ENCODE peak calls at places on chromosomes 2 and 18, in five cellular contexts. One of them, this sample, is unnamed.

GRCh38 chr2:209577376-209578357 is 153.8 kb downstream of the MAP2 start:
- DNase-seq in astrocyte of the spinal cord: peak; percentile 28
- DNase-seq in ovary: no peak
- DNase-seq in foreskin fibroblast: no peak
- DNase-seq in thoracic aorta: no peak
- DNase-seq in this sample: peak; percentile 20

GRCh38 chr18:34401775-34402174 is 177.1 kb upstream of the NOL4 start:
- DNase-seq in astrocyte of the spinal cord: no peak
- DNase-seq in ovary: no peak
- DNase-seq in foreskin fibroblast: no peak
- DNase-seq in thoracic aorta: no peak
- DNase-seq in this sample: no peak

GRCh38 chr18:62799977-62800376 is 84.6 kb downstream of the PHLPP1 start:
- DNase-seq in astrocyte of the spinal cord: no peak
- DNase-seq in ovary: no peak
- DNase-seq in foreskin fibroblast: no peak
- DNase-seq in thoracic aorta: no peak
- DNase-seq in this sample: no peak

GRCh38 chr18:28511421-28511821 is 334.5 kb upstream of the CDH2 start:
- DNase-seq in astrocyte of the spinal cord: peak; percentile 35
- DNase-seq in ovary: no peak
- DNase-seq in foreskin fibroblast: peak; percentile 2
- DNase-seq in thoracic aorta: no peak
- DNase-seq in this sample: no peak

GRCh38 chr2:171431677-171432167 is 2.1 kb downstream of the METTL8 start:
- DNase-seq in astrocyte of the spinal cord: no peak
- DNase-seq in ovary: no peak
- DNase-seq in foreskin fibroblast: no peak
- DNase-seq in thoracic aorta: no peak
- DNase-seq in this sample: no peak

GRCh38 chr2:74225698-74226459 is 27.5 kb downstream of the MTHFD2 start:
- DNase-seq in astrocyte of the spinal cord: no peak
- DNase-seq in ovary: no peak
- DNase-seq in foreskin fibroblast: no peak
- DNase-seq in thoracic aorta: no peak
- DNase-seq in this sample: no peak

GRCh38 chr2:53896864-53897263 is 37.1 kb upstream of the GPR75 start:
- DNase-seq in astrocyte of the spinal cord: peak; percentile 51
- DNase-seq in ovary: no peak
- DNase-seq in foreskin fibroblast: peak; percentile 46
- DNase-seq in thoracic aorta: no peak
- DNase-seq in this sample: peak; percentile 25

GRCh38 chr18:57447154-57447621 is 12.0 kb downstream of the ONECUT2 start:
- DNase-seq in astrocyte of the spinal cord: peak; percentile 35
- DNase-seq in ovary: no peak
- DNase-seq in foreskin fibroblast: peak; percentile 20
- DNase-seq in thoracic aorta: no peak
- DNase-seq in this sample: peak; percentile 20

GRCh38 chr2:106745468-106745867 is 140.5 kb downstream of the ST6GAL2 start:
- DNase-seq in astrocyte of the spinal cord: no peak
- DNase-seq in ovary: no peak
- DNase-seq in foreskin fibroblast: no peak
- DNase-seq in thoracic aorta: no peak
- DNase-seq in this sample: no peak

GRCh38 chr2:36671731-36672130 is 24.8 kb upstream of the VIT start:
- DNase-seq in astrocyte of the spinal cord: no peak
- DNase-seq in ovary: no peak
- DNase-seq in foreskin fibroblast: no peak
- DNase-seq in thoracic aorta: no peak
- DNase-seq in this sample: no peak

GRCh38 chr2:61439241-61440002 is 31.5 kb downstream of the USP34 start:
- DNase-seq in astrocyte of the spinal cord: no peak
- DNase-seq in ovary: no peak
- DNase-seq in foreskin fibroblast: no peak
- DNase-seq in thoracic aorta: no peak
- DNase-seq in this sample: no peak

GRCh38 chr2:234355052-234355720 is 141.7 kb downstream of the ARL4C start:
- DNase-seq in astrocyte of the spinal cord: no peak
- DNase-seq in ovary: no peak
- DNase-seq in foreskin fibroblast: no peak
- DNase-seq in thoracic aorta: no peak
- DNase-seq in this sample: no peak

GRCh38 chr18:48949051-48949605 is 1.6 kb downstream of the SMAD7 start:
- DNase-seq in astrocyte of the spinal cord: no peak
- DNase-seq in ovary: no peak
- DNase-seq in foreskin fibroblast: no peak
- DNase-seq in thoracic aorta: no peak
- DNase-seq in this sample: peak; percentile 34

GRCh38 chr2:26911911-26912861 is 58.3 kb upstream of the MAPRE3 start:
- DNase-seq in astrocyte of the spinal cord: no peak
- DNase-seq in ovary: no peak
- DNase-seq in foreskin fibroblast: peak; percentile 3
- DNase-seq in thoracic aorta: no peak
- DNase-seq in this sample: no peak

GRCh38 chr18:9765505-9765904 is 57.4 kb downstream of the RAB31 start:
- DNase-seq in astrocyte of the spinal cord: no peak
- DNase-seq in ovary: no peak
- DNase-seq in foreskin fibroblast: no peak
- DNase-seq in thoracic aorta: no peak
- DNase-seq in this sample: no peak

GRCh38 chr2:175955168-175955567 is 46.9 kb downstream of the LNPK start:
- DNase-seq in astrocyte of the spinal cord: no peak
- DNase-seq in ovary: no peak
- DNase-seq in foreskin fibroblast: no peak
- DNase-seq in thoracic aorta: no peak
- DNase-seq in this sample: no peak

GRCh38 chr2:164770421-164770916 is 71.2 kb downstream of the COBLL1 start:
- DNase-seq in astrocyte of the spinal cord: no peak
- DNase-seq in ovary: no peak
- DNase-seq in foreskin fibroblast: no peak
- DNase-seq in thoracic aorta: no peak
- DNase-seq in this sample: no peak

GRCh38 chr2:185433824-185434223 is 304.8 kb upstream of the FSIP2 start:
- DNase-seq in astrocyte of the spinal cord: peak; percentile 81
- DNase-seq in ovary: no peak
- DNase-seq in foreskin fibroblast: no peak
- DNase-seq in thoracic aorta: no peak
- DNase-seq in this sample: no peak

GRCh38 chr2:185436787-185437372 is 301.7 kb upstream of the FSIP2 start:
- DNase-seq in astrocyte of the spinal cord: no peak
- DNase-seq in ovary: no peak
- DNase-seq in foreskin fibroblast: no peak
- DNase-seq in thoracic aorta: no peak
- DNase-seq in this sample: no peak
- H3K4me3 ChIP-seq in astrocyte of the spinal cord: no peak overlapping the region
- H3K4me3 ChIP-seq in ovary: no peak overlapping the region
- H3K4me3 ChIP-seq in foreskin fibroblast: no peak overlapping the region
- H3K4me3 ChIP-seq in thoracic aorta: no peak overlapping the region
- H3K4me3 ChIP-seq in this sample: no peak overlapping the region

DNA sequence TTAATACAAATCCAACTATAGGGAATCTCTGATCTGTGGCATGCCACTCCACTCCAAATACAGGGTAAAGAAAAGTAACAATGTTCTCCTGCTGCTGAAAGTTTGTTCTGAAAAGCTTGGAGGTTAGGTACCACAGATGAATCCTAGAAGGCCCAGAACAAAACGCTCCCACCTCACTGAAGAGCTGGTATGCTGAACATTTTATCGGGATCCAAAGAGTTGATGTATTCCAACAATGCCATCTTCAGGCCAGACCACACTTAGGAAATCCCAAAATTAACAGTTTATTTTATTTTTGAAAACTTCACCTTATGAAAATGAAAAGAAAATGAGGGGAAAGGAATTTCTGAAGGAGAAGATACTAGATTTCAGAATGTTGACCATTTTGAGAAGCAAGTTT is 145.1 kb upstream of the CDH19 start:
- DNase-seq in astrocyte of the spinal cord: peak; percentile 6
- DNase-seq in ovary: no peak
- DNase-seq in foreskin fibroblast: no peak
- DNase-seq in thoracic aorta: no peak
- DNase-seq in this sample: no peak
- TF ChIP-seq CTCF in astrocyte of the spinal cord: peak; percentile 5
- TF ChIP-seq CTCF in ovary: no peak
- TF ChIP-seq CTCF in foreskin fibroblast: no peak
- TF ChIP-seq CTCF in thoracic aorta: no peak
- TF ChIP-seq CTCF in this sample: no peak

GRCh38 chr18:36328385-36328858 is 30.9 kb downstream of the FHOD3 start:
- DNase-seq in astrocyte of the spinal cord: no peak
- DNase-seq in ovary: no peak
- DNase-seq in foreskin fibroblast: no peak
- DNase-seq in thoracic aorta: no peak
- DNase-seq in this sample: no peak
- H3K4me3 ChIP-seq in astrocyte of the spinal cord: no peak overlapping the region
- H3K4me3 ChIP-seq in ovary: no peak overlapping the region
- H3K4me3 ChIP-seq in foreskin fibroblast: no peak overlapping the region
- H3K4me3 ChIP-seq in thoracic aorta: no peak overlapping the region
- H3K4me3 ChIP-seq in this sample: no peak overlapping the region

GRCh38 chr2:29719626-29720025 is 201.8 kb downstream of the ALK start:
- DNase-seq in astrocyte of the spinal cord: no peak
- DNase-seq in ovary: no peak
- DNase-seq in foreskin fibroblast: no peak
- DNase-seq in thoracic aorta: no peak
- DNase-seq in this sample: no peak

GRCh38 chr2:29718326-29718725 is 203.1 kb downstream of the ALK start:
- DNase-seq in astrocyte of the spinal cord: no peak
- DNase-seq in ovary: no peak
- DNase-seq in foreskin fibroblast: no peak
- DNase-seq in thoracic aorta: no peak
- DNase-seq in this sample: no peak

GRCh38 chr2:29715655-29716054 is 205.7 kb downstream of the ALK start:
- DNase-seq in astrocyte of the spinal cord: no peak
- DNase-seq in ovary: no peak
- DNase-seq in foreskin fibroblast: no peak
- DNase-seq in thoracic aorta: no peak
- DNase-seq in this sample: no peak

DNA sequence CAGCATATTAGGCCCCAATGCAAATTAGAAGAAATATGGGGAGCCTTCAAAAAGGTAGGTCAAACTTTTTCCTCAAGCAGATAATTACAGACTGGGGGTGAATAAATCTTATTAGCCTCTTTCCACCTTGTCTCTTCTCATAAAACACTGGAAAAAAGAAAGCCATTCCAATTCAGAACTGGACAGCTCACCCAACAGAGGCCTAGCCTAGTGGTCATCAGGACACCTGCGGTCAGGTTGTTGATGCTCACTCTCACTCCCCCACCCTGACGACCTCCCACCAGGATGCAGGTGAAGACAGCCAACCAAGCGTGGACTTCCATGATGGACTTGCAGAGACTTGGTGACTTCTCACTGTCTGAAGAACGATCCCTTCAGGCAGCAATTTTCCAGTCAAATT is 207.1 kb downstream of the ALK start:
- DNase-seq in astrocyte of the spinal cord: no peak
- DNase-seq in ovary: no peak
- DNase-seq in foreskin fibroblast: no peak
- DNase-seq in thoracic aorta: no peak
- DNase-seq in this sample: no peak
- TF ChIP-seq CTCF in astrocyte of the spinal cord: no peak
- TF ChIP-seq CTCF in ovary: no peak
- TF ChIP-seq CTCF in foreskin fibroblast: no peak
- TF ChIP-seq CTCF in thoracic aorta: no peak
- TF ChIP-seq CTCF in this sample: no peak

GRCh38 chr2:212960336-212960735 is 191.1 kb downstream of the IKZF2 start:
- DNase-seq in astrocyte of the spinal cord: no peak
- DNase-seq in ovary: no peak
- DNase-seq in foreskin fibroblast: no peak
- DNase-seq in thoracic aorta: no peak
- DNase-seq in this sample: no peak
- H3K4me3 ChIP-seq in astrocyte of the spinal cord: no peak overlapping the region
- H3K4me3 ChIP-seq in ovary: no peak overlapping the region
- H3K4me3 ChIP-seq in foreskin fibroblast: no peak overlapping the region
- H3K4me3 ChIP-seq in thoracic aorta: no peak overlapping the region
- H3K4me3 ChIP-seq in this sample: no peak overlapping the region

GRCh38 chr2:211132046-211132445 is 575.6 kb downstream of the CPS1 start:
- DNase-seq in astrocyte of the spinal cord: peak; percentile 11
- DNase-seq in ovary: no peak
- DNase-seq in foreskin fibroblast: no peak
- DNase-seq in thoracic aorta: no peak
- DNase-seq in this sample: no peak
- TF ChIP-seq CTCF in astrocyte of the spinal cord: no peak
- TF ChIP-seq CTCF in ovary: no peak
- TF ChIP-seq CTCF in foreskin fibroblast: no peak
- TF ChIP-seq CTCF in thoracic aorta: no peak
- TF ChIP-seq CTCF in this sample: no peak

DNA sequence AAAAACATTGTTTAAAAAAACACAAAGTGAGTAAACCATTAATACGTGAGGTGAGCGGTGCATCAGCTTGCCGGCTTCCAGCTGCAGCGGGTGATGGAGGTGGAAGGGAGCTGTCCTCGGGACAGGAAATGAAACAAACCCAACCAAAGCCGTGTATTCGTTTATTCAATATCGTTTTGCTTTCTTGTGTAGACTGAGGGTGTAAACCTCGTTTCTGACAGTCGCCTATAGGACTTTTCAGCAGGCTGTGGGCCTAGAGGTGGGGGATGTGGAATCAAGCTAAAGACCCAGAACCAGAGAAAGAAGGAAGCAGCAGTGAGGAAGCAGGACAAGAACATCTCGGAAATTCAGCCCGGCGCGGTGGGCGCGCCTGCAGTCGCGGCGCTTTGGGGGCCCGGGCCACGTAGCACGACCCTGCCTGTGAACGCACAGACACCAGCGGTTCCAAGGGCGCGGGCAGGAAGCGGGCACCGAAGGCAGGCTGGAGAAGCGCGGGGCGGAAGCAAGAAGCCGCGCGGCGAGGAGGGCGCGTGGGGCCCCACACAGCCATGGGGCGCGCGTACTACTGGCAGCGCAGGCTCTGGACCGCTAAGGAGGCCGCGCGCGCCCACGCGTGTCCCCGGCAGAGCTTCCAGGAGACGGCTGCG is 772 bp upstream of the ATP9B start:
- DNase-seq in astrocyte of the spinal cord: peak; percentile 1
- DNase-seq in ovary: no peak
- DNase-seq in foreskin fibroblast: peak; percentile 3
- DNase-seq in thoracic aorta: no peak
- DNase-seq in this sample: peak; percentile 17
- H3K4me3 ChIP-seq in astrocyte of the spinal cord: peak overlapping the region; percentile 42
- H3K4me3 ChIP-seq in ovary: peak overlapping the region; percentile 100
- H3K4me3 ChIP-seq in foreskin fibroblast: peak overlapping the region; percentile 79
- H3K4me3 ChIP-seq in thoracic aorta: peak overlapping the region; percentile 91
- H3K4me3 ChIP-seq in this sample: peak overlapping the region; percentile 87

GRCh38 chr2:88252646-88253045 is 82.5 kb downstream of the THNSL2 start:
- DNase-seq in astrocyte of the spinal cord: no peak
- DNase-seq in ovary: no peak
- DNase-seq in foreskin fibroblast: no peak
- DNase-seq in thoracic aorta: no peak
- DNase-seq in this sample: no peak
- TF ChIP-seq CTCF in astrocyte of the spinal cord: no peak
- TF ChIP-seq CTCF in ovary: no peak
- TF ChIP-seq CTCF in foreskin fibroblast: no peak
- TF ChIP-seq CTCF in thoracic aorta: no peak
- TF ChIP-seq CTCF in this sample: no peak

DNA sequence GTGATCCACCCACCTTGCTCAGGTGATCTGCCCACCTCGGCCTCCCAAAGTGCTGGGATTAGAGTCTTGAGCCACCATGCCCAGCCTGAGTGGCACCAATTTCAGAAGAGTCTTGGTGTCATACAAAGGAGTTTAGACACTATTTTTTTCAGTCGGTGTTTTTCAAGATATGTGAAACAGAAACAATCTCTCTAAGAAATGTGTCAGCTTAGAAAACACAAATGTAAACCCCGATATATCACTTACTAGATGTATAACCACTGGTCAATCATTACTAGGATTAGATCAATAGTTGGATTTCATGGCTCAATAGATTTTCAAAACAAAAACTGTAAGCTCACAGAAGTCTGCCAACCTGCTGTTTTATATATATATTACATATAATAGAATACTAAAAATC is 67.2 kb upstream of the FRZB start:
- DNase-seq in astrocyte of the spinal cord: no peak
- DNase-seq in ovary: no peak
- DNase-seq in foreskin fibroblast: no peak
- DNase-seq in thoracic aorta: no peak
- DNase-seq in this sample: no peak
- H3K4me3 ChIP-seq in astrocyte of the spinal cord: no peak overlapping the region
- H3K4me3 ChIP-seq in ovary: no peak overlapping the region
- H3K4me3 ChIP-seq in foreskin fibroblast: no peak overlapping the region
- H3K4me3 ChIP-seq in thoracic aorta: no peak overlapping the region
- H3K4me3 ChIP-seq in this sample: no peak overlapping the region

This sample was measured in fibroblast of villous mesenchyme.